ENCODE peak calls at places on chromosomes 11 and 22, in four cellular contexts. R is uterus, V is LoVo, G is left colon. S is an unnamed sample.

GRCh38 chr11:71145368-71145767 is 107.0 kb downstream of the SHANK2 start:
- DNase-seq in G (no peak), V (no peak), R (no peak), S (no peak)

GRCh38 chr11:111764621-111765020 is 1.6 kb downstream of the PPP2R1B start:
- DNase-seq in R (no peak), G (no peak), V (no peak), S (peak; percentile 43)

GRCh38 chr11:77102246-77103210 is at the start of gene OMP:
- DNase-seq in G (no peak), R (no peak), V (no peak), S (no peak)

GRCh38 chr22:44454113-44454769 is 43.8 kb downstream of the RTL6 start:
- DNase-seq in V (no peak), G (no peak), R (no peak), S (no peak)

GRCh38 chr22:30541979-30542810 is 4.3 kb downstream of the SEC14L6 start:
- DNase-seq in V (no peak), R (no peak), G (no peak), S (no peak)

GRCh38 chr22:18968011-18968749 is 32.1 kb upstream of the PRODH start:
- DNase-seq in V (no peak), R (no peak), G (no peak), S (no peak)

GRCh38 chr11:61910473-61911123 is 6.8 kb downstream of the RAB3IL1 start:
- DNase-seq in G (no peak), V (no peak), R (peak; percentile 47), S (no peak)

GRCh38 chr11:94400839-94401772 is at the start of gene GPR83:
- DNase-seq in V (no peak), R (no peak), G (no peak), S (no peak)

GRCh38 chr11:118437046-118437735 is 899 bp downstream of the KMT2A start:
- DNase-seq in V (no peak), G (peak; percentile 51), R (peak; percentile 69), S (no peak)

GRCh38 chr22:49677495-49677889 is 150.2 kb downstream of the BRD1 start:
- DNase-seq in G (no peak), V (no peak), R (peak; percentile 6), S (peak; percentile 18)

GRCh38 chr11:37988031-37988430 is 1390.0 kb upstream of the RAG2 start:
- DNase-seq in V (no peak), G (no peak), R (no peak), S (no peak)

GRCh38 chr11:72683782-72684200 is 9.6 kb upstream of the PDE2A start:
- DNase-seq in G (no peak), V (peak; percentile 14), R (peak; percentile 58), S (peak; percentile 22)

GRCh38 chr22:37569009-37569920 is 9.0 kb downstream of the CDC42EP1 start:
- DNase-seq in V (peak; percentile 78), G (peak; percentile 90), R (no peak), S (no peak)

GRCh38 chr22:46514592-46515207 is 22.7 kb downstream of the CELSR1 start:
- DNase-seq in V (no peak), G (no peak), R (no peak), S (peak; percentile 15)

GRCh38 chr11:6572215-6572614 is 31.2 kb downstream of the RRP8 start:
- DNase-seq in V (no peak), G (no peak), R (no peak), S (no peak)

GRCh38 chr22:28172948-28173360 is 253.9 kb upstream of the PITPNB start:
- DNase-seq in G (no peak), V (no peak), R (no peak), S (no peak)

GRCh38 chr22:39446239-39446721 is 10.5 kb upstream of the MGAT3 start:
- DNase-seq in G (no peak), V (no peak), R (no peak), S (no peak)

GRCh38 chr11:122559734-122560382 is 95.7 kb upstream of the UBASH3B start:
- DNase-seq in G (no peak), V (no peak), R (no peak), S (no peak)

S was measured in SJSA1.